ENCODE peak calls at places on chromosomes 12 and 14, in six cellular contexts. M, G, I, N, A and R are unnamed samples.

GRCh38 chr12:52266514-52266913 is 7.9 kb upstream of the KRT86 start:
- DNase-seq in M (no peak), G (no peak), I (no peak), N (no peak), A (no peak), R (no peak)

GRCh38 chr12:28223853-28224252 is 33.6 kb downstream of the CCDC91 start:
- DNase-seq in M (no peak), G (no peak), I (no peak), N (no peak), A (no peak), R (no peak)

GRCh38 chr14:57066887-57067513 is 201.7 kb downstream of the EXOC5 start:
- DNase-seq in M (no peak), G (no peak), I (peak; percentile 65), N (no peak), A (no peak), R (no peak)

GRCh38 chr14:23447634-23448353 is 12.3 kb upstream of the MYH7 start:
- DNase-seq in M (no peak), G (no peak), I (peak; percentile 65), N (no peak), A (no peak), R (no peak)

GRCh38 chr12:116592731-116593130 is 33.5 kb downstream of the MAP1LC3B2 start:
- DNase-seq in M (no peak), G (no peak), I (no peak), N (no peak), A (no peak), R (no peak)

GRCh38 chr14:23347406-23348296 is 5.0 kb downstream of the SLC22A17 start:
- DNase-seq in M (no peak), G (no peak), I (no peak), N (no peak), A (no peak), R (no peak)

GRCh38 chr12:27852117-27852516 is 72.1 kb upstream of the MANSC4 start:
- DNase-seq in M (no peak), G (no peak), I (no peak), N (no peak), A (no peak), R (no peak)

GRCh38 chr14:93239869-93240677 is 33.0 kb downstream of the UBR7 start:
- DNase-seq in M (no peak), G (no peak), I (no peak), N (no peak), A (no peak), R (peak; percentile 35)

GRCh38 chr12:85679296-85679695 is 156.9 kb downstream of the RASSF9 start:
- DNase-seq in M (no peak), G (no peak), I (no peak), N (no peak), A (no peak), R (no peak)

GRCh38 chr12:48979602-48980388 is 1.7 kb downstream of the WNT1 start:
- DNase-seq in M (no peak), G (peak; percentile 54), I (no peak), N (no peak), A (no peak), R (no peak)

GRCh38 chr12:110068654-110069053 is 20.3 kb upstream of the C12orf76 start:
- DNase-seq in M (no peak), G (no peak), I (no peak), N (no peak), A (no peak), R (no peak)

GRCh38 chr12:127504874-127505273 is 762.1 kb upstream of the TMEM132C start:
- DNase-seq in M (no peak), G (no peak), I (no peak), N (no peak), A (no peak), R (no peak)

GRCh38 chr14:96352708-96353107 is 10.4 kb downstream of the ATG2B start:
- DNase-seq in M (no peak), G (no peak), I (no peak), N (no peak), A (no peak), R (no peak)

GRCh38 chr14:96354246-96354645 is 8.9 kb downstream of the ATG2B start:
- DNase-seq in M (no peak), G (no peak), I (no peak), N (no peak), A (no peak), R (no peak)

GRCh38 chr14:96345669-96346068 is 17.5 kb downstream of the ATG2B start:
- DNase-seq in M (no peak), G (no peak), I (no peak), N (no peak), A (no peak), R (no peak)

GRCh38 chr14:96351986-96352385 is 11.2 kb downstream of the ATG2B start:
- DNase-seq in M (no peak), G (no peak), I (no peak), N (no peak), A (no peak), R (no peak)

DNA sequence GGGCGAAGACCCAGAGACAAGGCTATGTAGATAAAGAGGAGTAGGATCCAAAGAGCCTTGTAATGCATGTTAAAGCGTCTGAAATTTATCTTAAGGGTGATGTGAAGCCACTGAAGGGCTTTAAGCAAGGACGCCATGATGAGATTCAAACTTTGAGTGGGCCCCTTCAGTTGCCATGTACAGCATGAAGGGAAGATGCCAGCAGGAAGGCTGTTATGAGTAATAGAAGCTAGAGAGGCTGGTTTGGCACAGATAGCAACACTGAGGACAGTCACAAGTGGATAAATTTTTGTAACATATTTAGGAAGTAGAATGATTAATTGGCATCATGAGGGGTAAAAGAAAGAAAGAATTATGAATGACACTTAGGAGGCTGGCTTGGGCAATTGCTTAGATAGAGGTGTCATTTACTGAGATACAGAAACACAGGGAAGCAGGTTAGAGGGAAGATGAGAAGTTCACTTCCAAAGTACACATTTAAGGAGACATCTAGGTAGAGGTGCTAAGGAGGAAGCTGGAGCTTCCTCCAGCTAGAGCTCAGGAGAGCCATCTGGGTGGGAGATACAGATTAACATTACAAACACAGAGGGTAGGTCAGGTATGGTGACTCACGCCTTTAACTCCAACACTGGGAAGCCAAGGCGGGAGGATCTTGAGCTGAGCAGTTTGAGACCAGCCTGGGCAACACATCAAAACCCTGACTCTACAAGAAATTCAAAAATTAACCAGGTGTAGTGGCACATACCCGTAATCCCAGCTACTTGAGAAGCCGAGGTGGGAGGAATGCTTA is 13.7 kb downstream of the ATG2B start:
- DNase-seq in M (no peak), G (no peak), I (no peak), N (no peak), A (no peak), R (no peak)
- TF ChIP-seq CTCF in M (no peak), G (no peak), I (no peak), N (no peak), A (no peak), R (no peak)

DNA sequence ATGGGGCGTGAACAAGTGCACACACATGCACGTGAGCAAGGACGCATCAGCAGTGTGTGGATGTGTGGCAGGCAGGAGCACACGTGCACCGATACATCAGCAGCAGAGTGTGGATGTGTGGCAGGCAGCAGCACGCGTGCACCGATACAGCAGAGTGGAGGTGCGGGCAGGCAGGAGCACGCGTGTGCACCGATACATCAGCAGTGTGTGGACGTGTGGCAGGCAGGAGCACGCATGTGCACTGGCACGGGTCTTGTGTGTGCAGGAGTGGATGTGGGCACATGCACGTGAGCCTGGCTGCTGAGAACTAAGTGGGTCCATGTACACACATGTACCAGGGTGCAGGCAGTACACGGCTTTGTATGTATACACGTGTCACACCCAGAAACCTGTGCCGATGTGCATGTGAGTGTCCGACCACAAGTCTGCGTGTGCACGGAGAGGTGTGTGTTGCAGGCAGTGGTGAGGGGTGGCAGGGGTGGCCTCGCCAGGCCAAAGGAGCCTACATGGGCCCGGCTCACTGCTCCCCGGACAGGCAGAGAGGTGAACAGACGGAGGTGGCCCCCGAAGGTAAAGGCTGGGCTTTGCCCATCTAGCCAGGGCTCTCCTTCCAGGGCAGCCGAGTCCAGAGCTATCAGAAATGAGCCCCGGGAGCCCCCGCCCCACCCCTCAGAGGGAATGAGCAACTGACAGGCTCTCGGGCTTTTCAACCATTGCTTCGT is 53.9 kb downstream of the RFLNA start:
- DNase-seq in M (no peak), G (no peak), I (no peak), N (no peak), A (no peak), R (no peak)
- H3K36me3 ChIP-seq in M (no peaks in the 10 kb centered on the region), G (peaks cover 48% of the 10 kb centered on the region), I (no peaks in the 10 kb centered on the region), N (no peaks in the 10 kb centered on the region), A (peaks cover 4% of the 10 kb centered on the region), R (peaks cover 81% of the 10 kb centered on the region)

GRCh38 chr12:130858084-130858483 is 13.8 kb upstream of the RAN start:
- DNase-seq in M (no peak), G (no peak), I (no peak), N (no peak), A (no peak), R (no peak)
- TF ChIP-seq CTCF in M (no peak), G (no peak), I (no peak), N (no peak), A (no peak), R (no peak)

GRCh38 chr14:89165810-89166209 is 251.2 kb downstream of the FOXN3 start:
- DNase-seq in M (no peak), G (no peak), I (no peak), N (no peak), A (no peak), R (no peak)

GRCh38 chr14:89165189-89165809 is 251.7 kb downstream of the FOXN3 start:
- DNase-seq in M (no peak), G (no peak), I (no peak), N (no peak), A (no peak), R (no peak)

GRCh38 chr14:89164168-89165074 is 252.6 kb downstream of the FOXN3 start:
- DNase-seq in M (no peak), G (no peak), I (no peak), N (no peak), A (no peak), R (no peak)

GRCh38 chr14:89162586-89162985 is 254.4 kb downstream of the FOXN3 start:
- DNase-seq in M (no peak), G (no peak), I (no peak), N (no peak), A (no peak), R (no peak)

GRCh38 chr14:89163237-89163636 is 253.8 kb downstream of the FOXN3 start:
- DNase-seq in M (no peak), G (no peak), I (no peak), N (no peak), A (no peak), R (no peak)
- H3K36me3 ChIP-seq in M (no peaks in the 10 kb centered on the region), G (peaks cover 25% of the 10 kb centered on the region), I (peaks cover 7% of the 10 kb centered on the region), N (no peaks in the 10 kb centered on the region), A (no peaks in the 10 kb centered on the region), R (peaks cover 8% of the 10 kb centered on the region)

DNA sequence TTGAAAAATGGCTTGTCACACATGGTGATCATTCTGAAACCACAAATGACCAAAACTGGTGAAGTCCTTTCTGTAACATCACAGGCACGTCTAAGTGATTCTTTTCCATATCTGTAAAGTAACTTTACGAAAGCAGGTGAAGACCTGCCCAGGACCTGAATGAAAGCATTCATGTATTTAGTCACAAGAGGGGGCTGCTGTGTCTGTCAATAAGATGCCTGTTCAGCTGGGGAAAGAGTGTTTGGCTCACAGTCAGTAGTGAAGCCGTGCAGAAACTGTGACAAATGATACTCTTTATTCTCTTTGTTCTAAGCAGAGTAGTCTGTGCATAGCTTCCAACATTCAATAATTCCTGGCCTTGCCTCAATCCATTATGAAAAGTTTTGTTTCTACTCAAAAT is 373.5 kb upstream of the OR4E1 start:
- DNase-seq in M (no peak), G (peak; percentile 24), I (peak; percentile 68), N (no peak), A (no peak), R (no peak)
- TF ChIP-seq CTCF in M (no peak), G (peak; percentile 35), I (peak; percentile 47), N (no peak), A (no peak), R (no peak)

GRCh38 chr12:108644743-108645120 is 11.0 kb upstream of the SELPLG start:
- DNase-seq in M (no peak), G (no peak), I (no peak), N (no peak), A (no peak), R (no peak)
- H3K36me3 ChIP-seq in M (no peaks in the 10 kb centered on the region), G (no peaks in the 10 kb centered on the region), I (no peaks in the 10 kb centered on the region), N (no peaks in the 10 kb centered on the region), A (no peaks in the 10 kb centered on the region), R (peaks cover 19% of the 10 kb centered on the region)